ENCODE peak calls at places on chromosome 18, in seven cellular contexts. Z is MM.1S, U is GM23338, B is A549, W is fibroblast of lung, P is neural progenitor cell, M is PC-9. J is an unnamed sample. For H3K4me1, the result is how much of the 10 kb centered on the place peaks cover.

GRCh38 chr18:45565280-45565970 is 49.9 kb upstream of the SLC14A2 start:
- DNase-seq in U (no peak), B (no peak), Z (no peak), M (no peak), W (no peak), P (no peak), J (no peak)

GRCh38 chr18:22683786-22684185 is 249.3 kb upstream of the RBBP8 start:
- DNase-seq in U (no peak), Z (no peak), M (no peak), B (no peak), P (no peak), W (no peak), J (no peak)

GRCh38 chr18:6396276-6396675 is 18.4 kb downstream of the L3MBTL4 start:
- DNase-seq in M (no peak), B (no peak), P (no peak), U (no peak), Z (no peak), W (no peak), J (no peak)

GRCh38 chr18:67379991-67380390 is 136.5 kb downstream of the DSEL start:
- DNase-seq in M (no peak), W (peak), P (no peak), B (no peak), Z (no peak), U (no peak), J (peak)

GRCh38 chr18:48029296-48029986 is 99.0 kb upstream of the SMAD2 start:
- DNase-seq in B (no peak), M (no peak), Z (no peak), W (no peak), P (no peak), U (no peak), J (no peak)

GRCh38 chr18:58158459-58158858 is 114.4 kb downstream of the NEDD4L start:
- DNase-seq in B (no peak), M (no peak), Z (no peak), P (no peak), W (no peak), U (no peak), J (no peak)

GRCh38 chr18:53219853-53220252 is 879.9 kb downstream of the DCC start:
- DNase-seq in W (no peak), B (no peak), Z (no peak), M (no peak), P (no peak), U (peak), J (no peak)

GRCh38 chr18:63205791-63206252 is 113.7 kb downstream of the BCL2 start:
- DNase-seq in B (no peak), P (no peak), W (no peak), U (no peak), M (no peak), Z (no peak), J (no peak)

GRCh38 chr18:34942276-34942675 is 98.9 kb upstream of the MAPRE2 start:
- DNase-seq in P (no peak), U (no peak), B (no peak), W (no peak), M (no peak), Z (no peak), J (no peak)

GRCh38 chr18:43904209-43904837 is 627.0 kb upstream of the SYT4 start:
- DNase-seq in M (no peak), Z (no peak), P (no peak), W (no peak), U (no peak), B (no peak), J (no peak)

GRCh38 chr18:7467708-7468466 is 99.2 kb upstream of the PTPRM start:
- DNase-seq in Z (no peak), W (peak), U (no peak), B (no peak), M (no peak), P (no peak), J (no peak)

GRCh38 chr18:37265382-37265781 is 300.2 kb downstream of the CELF4 start:
- DNase-seq in B (no peak), M (no peak), Z (no peak), P (no peak), W (no peak), U (no peak), J (no peak)
- TF ChIP-seq CTCF in B (no peak), M (no peak), Z (no peak), P (no peak), W (no peak), U (no peak), J (no peak)

GRCh38 chr18:75215663-75216062 is 5.1 kb downstream of the TSHZ1 start:
- DNase-seq in M (no peak), Z (no peak), P (no peak), U (no peak), B (no peak), W (no peak), J (no peak)

GRCh38 chr18:75216926-75217303 is 6.3 kb downstream of the TSHZ1 start:
- DNase-seq in Z (no peak), M (no peak), W (no peak), U (no peak), B (no peak), P (no peak), J (no peak)

GRCh38 chr18:75213610-75214009 is 3.0 kb downstream of the TSHZ1 start:
- DNase-seq in M (no peak), P (no peak), U (no peak), Z (no peak), B (no peak), W (peak), J (no peak)

GRCh38 chr18:75216212-75216925 is 5.8 kb downstream of the TSHZ1 start:
- DNase-seq in B (no peak), W (no peak), M (no peak), U (no peak), Z (no peak), P (no peak), J (no peak)

GRCh38 chr18:75214766-75215515 is 4.3 kb downstream of the TSHZ1 start:
- DNase-seq in U (no peak), Z (no peak), B (no peak), P (no peak), M (no peak), W (no peak), J (no peak)
- H3K4me2 ChIP-seq in U (no peak), Z (no peak), B (no peak), P (no peak), M (no peak), W (no peak), J (no peak)

GRCh38 chr18:59429608-59430007 is 70.5 kb upstream of the LMAN1 start:
- DNase-seq in W (no peak), U (no peak), Z (no peak), B (no peak), P (no peak), M (no peak), J (no peak)
- H3K4me1 ChIP-seq in W (under half), U (under half), Z (under half), B (under half), P (under half), M (under half), J (under half)

DNA sequence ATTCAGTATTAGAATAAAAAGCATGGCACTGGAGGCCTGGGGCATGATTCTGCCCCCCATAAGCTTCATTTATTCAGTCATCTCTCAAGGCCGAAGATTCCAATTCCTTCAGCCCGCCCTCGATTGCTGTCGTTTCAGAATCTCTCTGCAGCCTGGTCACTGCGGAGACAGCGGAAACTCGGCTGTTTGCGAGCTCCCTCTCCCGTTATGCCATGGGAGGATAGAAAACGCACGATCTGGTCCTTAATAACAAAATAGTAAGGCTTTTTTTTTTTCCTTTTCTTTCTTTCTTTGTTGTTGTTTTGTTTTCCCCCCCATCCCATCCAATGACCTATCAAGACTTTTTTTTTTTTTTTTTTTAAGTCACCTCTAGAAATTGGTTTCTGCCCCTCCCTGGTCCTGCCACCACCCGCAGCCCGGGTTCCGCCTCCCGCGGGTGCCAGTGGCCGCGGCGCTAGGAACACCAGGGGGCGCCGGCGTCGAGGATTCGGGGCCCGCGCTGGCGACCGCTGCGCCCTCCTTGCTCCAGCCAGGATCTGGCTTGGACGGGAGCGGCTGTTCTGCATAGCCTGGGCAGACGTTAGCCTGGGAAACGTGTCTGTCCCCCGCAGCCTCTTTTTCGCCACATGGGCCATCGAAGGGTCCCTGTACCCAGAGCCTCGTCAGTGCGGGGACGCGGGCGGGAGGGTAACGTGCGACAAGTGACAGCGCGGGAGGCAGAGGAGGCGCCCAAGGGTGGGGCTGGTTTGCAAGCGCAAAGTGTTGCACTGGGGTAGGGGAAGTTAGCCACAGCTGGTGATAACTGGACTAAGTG is 10.0 kb downstream of the CPLX4 start:
- DNase-seq in B (peak), Z (peak), U (peak), M (no peak), P (peak), W (peak), J (peak)
- TF ChIP-seq CTCF in B (peak), Z (peak), U (peak), M (peak), P (peak), W (peak), J (peak)

DNA sequence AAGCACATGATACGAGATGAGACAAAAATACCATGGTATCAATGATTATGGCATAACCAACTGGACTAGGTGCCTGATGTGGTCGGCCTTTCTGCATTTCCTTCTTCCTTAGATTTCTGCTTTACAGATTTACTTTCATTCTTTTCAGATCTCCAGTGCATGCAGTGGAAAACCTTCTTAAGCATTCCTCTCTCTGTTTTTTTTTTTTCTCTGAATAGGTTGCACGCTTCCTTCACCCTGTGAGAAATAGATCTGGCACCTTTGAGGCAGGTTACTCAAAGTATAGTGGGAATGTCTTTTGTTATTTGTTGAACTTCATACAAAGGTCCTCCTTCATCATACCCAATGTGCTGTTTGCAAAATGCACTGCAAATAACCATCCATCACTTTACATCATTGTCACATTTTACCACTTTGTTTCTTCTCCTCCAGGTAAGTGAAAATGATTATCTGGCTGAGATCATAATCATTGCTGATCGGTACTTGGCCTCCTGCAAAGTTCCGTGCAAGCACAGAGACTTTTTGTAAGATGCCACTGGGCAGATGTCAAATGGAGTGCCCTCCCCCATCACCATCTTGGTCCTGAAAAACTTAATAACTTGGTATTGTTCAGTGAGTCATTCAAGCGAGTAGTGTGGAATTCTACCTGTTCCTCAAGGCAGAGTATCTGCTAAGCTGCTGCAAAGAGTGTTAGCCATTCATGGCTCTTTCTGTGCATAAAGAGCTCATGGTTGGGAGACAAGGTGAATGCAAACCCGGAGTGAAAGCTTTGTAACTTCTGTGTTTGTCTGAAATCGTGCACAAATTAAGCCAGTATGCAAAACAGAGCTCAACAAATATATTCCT is 30.0 kb upstream of the KLHL14 start:
- DNase-seq in M (no peak), W (no peak), P (peak), Z (no peak), U (no peak), B (no peak), J (no peak)
- H3K4me2 ChIP-seq in M (no peak), W (no peak), P (peak), Z (no peak), U (no peak), B (no peak), J (no peak)

GRCh38 chr18:49319590-49319989 is 140.9 kb downstream of the DYM start:
- DNase-seq in W (peak), U (peak), M (no peak), P (no peak), Z (no peak), B (no peak), J (no peak)

GRCh38 chr18:49321800-49322461 is 138.5 kb downstream of the DYM start:
- DNase-seq in U (no peak), W (peak), Z (no peak), M (no peak), B (no peak), P (no peak), J (no peak)

GRCh38 chr18:49322770-49323490 is 137.5 kb downstream of the DYM start:
- DNase-seq in P (no peak), Z (no peak), B (no peak), M (no peak), W (no peak), U (no peak), J (no peak)

GRCh38 chr18:49321271-49321670 is 139.2 kb downstream of the DYM start:
- DNase-seq in W (no peak), Z (no peak), B (no peak), M (no peak), P (no peak), U (no peak), J (no peak)
- H3K4me1 ChIP-seq in W (under half), Z (under half), B (under half), M (under half), P (under half), U (under half), J (under half)